ENCODE peak calls at places on chromosome 5, in four cellular contexts. D is K562, E is SK-N-SH, W is GM12878. O is an unnamed sample.
A peak's percentile ranks its signal among the peaks of the same experiment; 100 is the strongest.

GRCh38 chr5:6819521-6819920 is 106.3 kb downstream of the TENT4A start:
- DNase-seq in D (no peak), W (no peak), E (no peak), O (peak; percentile 23)

GRCh38 chr5:154220625-154221024 is 30.1 kb downstream of the GALNT10 start:
- DNase-seq in E (no peak), D (no peak), W (no peak), O (no peak)

GRCh38 chr5:41510176-41510831 is at the start of gene PLCXD3:
- DNase-seq in D (no peak), W (no peak), E (peak; percentile 69), O (peak; percentile 36)

GRCh38 chr5:67246108-67246507 is 49.5 kb upstream of the CD180 start:
- DNase-seq in D (peak; percentile 25), E (peak; percentile 34), W (peak; percentile 19), O (no peak)

GRCh38 chr5:157371655-157372471 is 88.2 kb upstream of the NIPAL4 start:
- DNase-seq in E (no peak), D (no peak), W (no peak), O (no peak)

GRCh38 chr5:128409401-128409800 is 128.6 kb downstream of the FBN2 start:
- DNase-seq in D (no peak), E (no peak), W (no peak), O (no peak)

GRCh38 chr5:129217179-129217578 is 122.6 kb downstream of the ISOC1 start:
- DNase-seq in E (no peak), W (no peak), D (no peak), O (no peak)

GRCh38 chr5:160188151-160188967 is 40.9 kb upstream of the FABP6 start:
- DNase-seq in E (no peak), W (no peak), D (peak; percentile 69), O (peak; percentile 77)

GRCh38 chr5:1073239-1074102 is 38.4 kb downstream of the SLC12A7 start:
- DNase-seq in E (no peak), W (no peak), D (no peak), O (no peak)

GRCh38 chr5:34789021-34789531 is 49.9 kb upstream of the TTC23L start:
- DNase-seq in D (no peak), W (no peak), E (no peak), O (no peak)

GRCh38 chr5:56190500-56190899 is 42.6 kb downstream of the ANKRD55 start:
- DNase-seq in D (no peak), E (no peak), W (no peak), O (no peak)

GRCh38 chr5:87113848-87114247 is 153.8 kb upstream of the RASA1 start:
- DNase-seq in D (no peak), E (no peak), W (no peak), O (no peak)

GRCh38 chr5:14775857-14776256 is 95.7 kb downstream of the ANKH start:
- DNase-seq in D (no peak), W (no peak), E (no peak), O (no peak)

GRCh38 chr5:54793612-54794436 is 191.6 kb downstream of the ESM1 start:
- DNase-seq in W (no peak), E (no peak), D (no peak), O (no peak)

GRCh38 chr5:74232281-74232680 is 408.2 kb downstream of the ENC1 start:
- DNase-seq in E (no peak), W (no peak), D (no peak), O (no peak)

GRCh38 chr5:5278201-5278814 is 138.2 kb downstream of the ADAMTS16 start:
- DNase-seq in W (no peak), D (no peak), E (no peak), O (no peak)

GRCh38 chr5:83313431-83313830 is 158.1 kb upstream of the VCAN start:
- DNase-seq in E (no peak), D (no peak), W (no peak), O (no peak)

GRCh38 chr5:139955616-139956283 is 87.3 kb downstream of the NRG2 start:
- DNase-seq in E (no peak), W (no peak), D (peak; percentile 52), O (no peak)

GRCh38 chr5:138032028-138032571 is 779 bp downstream of the FAM13B start:
- DNase-seq in D (no peak), W (peak; percentile 82), E (no peak), O (peak; percentile 67)

GRCh38 chr5:149082271-149082670 is 19.4 kb upstream of the SH3TC2 start:
- DNase-seq in D (no peak), W (no peak), E (no peak), O (no peak)
- TF ChIP-seq USF1 in D (no peak), W (no peak), E (no peak), O (no peak)

DNA sequence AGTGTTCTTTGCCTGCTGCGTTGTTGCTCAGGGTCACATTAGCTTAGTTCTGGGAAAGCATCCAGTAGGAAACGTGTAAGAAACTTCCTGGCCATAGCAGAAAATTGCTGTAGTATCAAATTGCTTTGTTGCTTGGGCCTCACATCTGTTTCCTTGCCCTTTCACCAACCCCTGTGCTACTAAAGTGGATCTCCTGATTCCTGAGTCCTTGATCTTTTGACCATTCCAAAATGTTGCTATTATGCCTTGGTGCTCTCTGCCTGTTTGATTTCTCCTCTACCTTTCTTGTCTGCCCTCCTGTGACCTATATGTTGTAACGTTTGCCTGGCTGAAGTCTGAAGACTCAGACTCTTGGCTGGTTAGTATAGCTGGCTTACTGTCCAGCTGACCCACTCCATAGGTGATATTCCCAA is 350.5 kb downstream of the ADGRV1 start:
- DNase-seq in W (no peak), E (no peak), D (no peak), O (no peak)
- TF ChIP-seq USF1 in W (no peak), E (no peak), D (no peak), O (no peak)

GRCh38 chr5:73135021-73135420 is 14.6 kb downstream of the TMEM171 start:
- DNase-seq in D (no peak), W (no peak), E (no peak), O (no peak)

GRCh38 chr5:73137575-73138530 is 17.5 kb downstream of the TMEM171 start:
- DNase-seq in W (no peak), D (no peak), E (no peak), O (no peak)

GRCh38 chr5:73136277-73136606 is 15.9 kb downstream of the TMEM171 start:
- DNase-seq in D (no peak), E (no peak), W (no peak), O (no peak)

GRCh38 chr5:73132759-73133158 is 12.4 kb downstream of the TMEM171 start:
- DNase-seq in E (no peak), W (no peak), D (no peak), O (no peak)

GRCh38 chr5:73135429-73136276 is 15.3 kb downstream of the TMEM171 start:
- DNase-seq in E (peak; percentile 48), W (no peak), D (peak; percentile 53), O (peak; percentile 36)
- TF ChIP-seq USF1 in E (no peak), W (no peak), D (no peak), O (no peak)

DNA sequence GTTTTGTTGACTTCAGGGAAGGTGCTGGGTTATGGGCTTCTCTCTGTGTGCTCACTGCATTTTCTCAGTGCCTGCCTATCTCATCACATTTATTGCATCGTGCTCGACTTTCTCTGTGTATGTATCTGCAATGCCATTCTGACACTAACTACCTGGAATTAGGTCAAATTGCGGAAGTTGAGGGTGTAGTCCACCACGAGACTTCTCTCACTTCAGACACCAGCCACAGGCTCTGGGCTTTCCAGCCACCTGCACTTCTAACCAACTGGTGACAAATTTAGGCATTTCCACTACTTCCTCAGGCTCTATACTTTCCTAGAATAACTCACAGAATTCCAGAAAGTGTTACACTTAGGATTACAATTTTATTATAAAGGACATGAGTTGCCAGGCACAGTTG is 188.6 kb upstream of the ZNF608 start:
- DNase-seq in W (peak; percentile 87), E (no peak), D (no peak), O (no peak)
- TF ChIP-seq USF1 in W (no peak), E (no peak), D (no peak), O (no peak)

GRCh38 chr5:179346401-179346800 is 1.1 kb upstream of the ADAMTS2 start:
- DNase-seq in W (no peak), D (no peak), E (no peak), O (no peak)

GRCh38 chr5:179347581-179347980 is 2.3 kb upstream of the ADAMTS2 start:
- DNase-seq in W (no peak), D (no peak), E (no peak), O (no peak)

GRCh38 chr5:179346875-179347274 is 1.6 kb upstream of the ADAMTS2 start:
- DNase-seq in E (no peak), D (no peak), W (no peak), O (no peak)

GRCh38 chr5:179348011-179348530 is 2.8 kb upstream of the ADAMTS2 start:
- DNase-seq in W (no peak), E (no peak), D (no peak), O (no peak)

DNA sequence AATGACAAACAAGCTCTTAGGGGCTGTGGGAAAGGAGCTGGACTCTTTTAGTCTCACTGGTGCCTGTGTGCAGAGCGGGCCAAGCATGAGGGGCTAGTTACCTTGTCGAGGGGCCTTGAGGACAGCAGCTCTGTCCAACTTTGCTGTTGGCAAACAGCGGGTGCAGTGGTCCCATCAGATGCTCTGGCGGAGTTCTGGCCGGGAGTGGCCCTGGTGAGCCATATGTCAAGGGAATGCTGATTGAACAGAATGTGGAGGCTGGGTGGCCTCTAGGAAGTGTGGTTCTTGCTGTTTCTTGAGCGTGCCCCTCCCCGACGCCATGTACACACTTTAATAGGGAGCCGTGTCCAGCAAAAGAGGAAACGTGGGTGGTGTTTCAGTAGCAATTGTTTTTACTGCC is 3.6 kb upstream of the ADAMTS2 start:
- DNase-seq in D (no peak), W (no peak), E (no peak), O (no peak)
- TF ChIP-seq USF1 in D (no peak), W (no peak), E (no peak), O (no peak)

GRCh38 chr5:134917070-134917831 is 12.3 kb downstream of the PCBD2 start:
- DNase-seq in E (no peak), D (peak; percentile 33), W (no peak), O (peak; percentile 56)

DNA sequence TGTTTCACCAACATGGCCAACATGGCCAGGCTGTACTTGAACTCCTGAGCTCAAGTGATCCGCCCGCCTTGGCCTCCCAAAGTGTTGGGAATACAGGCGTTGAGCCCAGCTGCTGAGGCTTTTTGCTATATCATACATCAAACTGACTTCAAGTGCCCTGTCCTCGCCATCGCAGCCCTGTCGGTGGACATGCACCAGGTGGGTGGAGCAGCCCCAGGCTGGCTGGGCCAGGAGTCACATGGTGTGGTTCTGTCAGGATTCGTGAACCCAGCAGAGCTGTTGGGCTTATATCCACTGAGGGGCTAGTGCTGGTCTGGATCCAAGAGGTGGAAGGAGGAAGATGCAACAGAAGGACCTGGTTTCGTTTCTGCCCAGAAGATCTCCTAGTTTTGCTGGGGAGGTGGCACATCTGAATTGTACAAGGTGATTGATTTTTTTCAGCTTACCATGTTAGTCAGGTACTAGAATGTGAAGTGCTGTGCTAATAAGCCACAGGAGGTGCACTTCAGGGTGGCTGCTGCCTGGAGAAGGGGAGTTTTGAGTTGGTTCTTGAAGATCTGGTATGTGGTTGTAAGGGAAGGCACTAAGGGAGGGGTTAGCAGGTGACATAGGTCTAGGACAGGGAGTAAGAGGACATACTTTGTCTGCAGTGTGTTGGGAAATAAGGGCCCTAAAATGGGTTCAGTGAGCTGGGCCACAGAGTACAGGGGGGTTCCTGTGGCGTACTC is 16.1 kb downstream of the PCBD2 start:
- DNase-seq in W (no peak), E (no peak), D (no peak), O (no peak)
- TF ChIP-seq USF1 in W (no peak), E (no peak), D (no peak), O (no peak)